ENCODE peak calls at places on chromosomes 2 and 18, in seven cellular contexts. T is AG04450; V is RWPE2; C is lung; J is CD4-positive, alpha-beta T cell; Q is fibroblast of mammary gland; B is glutamatergic neuron. O is an unnamed sample.

GRCh38 chr18:4125246-4125938 is 329.7 kb downstream of the DLGAP1 start:
- DNase-seq in T (no peak), V (no peak), C (no peak), J (no peak), Q (peak), B (peak), O (no peak)

GRCh38 chr2:183070942-183071844 is 7.4 kb upstream of the DUSP19 start:
- DNase-seq in T (no peak), V (no peak), C (no peak), J (no peak), Q (peak), B (peak), O (no peak)

GRCh38 chr2:240600451-240600961 is 14.0 kb downstream of the CAPN10 start:
- DNase-seq in T (no peak), V (peak), C (no peak), J (no peak), Q (no peak), B (peak), O (no peak)

GRCh38 chr18:36104749-36105148 is 24.4 kb downstream of the SLC39A6 start:
- DNase-seq in T (no peak), V (no peak), C (no peak), J (no peak), Q (no peak), B (no peak), O (no peak)

GRCh38 chr18:11163668-11164067 is 14.3 kb upstream of the PIEZO2 start:
- DNase-seq in T (no peak), V (no peak), C (no peak), J (no peak), Q (no peak), B (peak), O (no peak)

GRCh38 chr18:12046751-12047335 is 46.8 kb upstream of the ANKRD62 start:
- DNase-seq in T (no peak), V (peak), C (no peak), J (no peak), Q (no peak), B (no peak), O (no peak)

GRCh38 chr2:168254158-168254935 is 7.0 kb upstream of the STK39 start:
- DNase-seq in T (no peak), V (no peak), C (no peak), J (no peak), Q (no peak), B (no peak), O (no peak)

GRCh38 chr2:41928593-41928992 is 119.2 kb upstream of the PKDCC start:
- DNase-seq in T (no peak), V (no peak), C (no peak), J (no peak), Q (peak), B (no peak), O (no peak)

GRCh38 chr2:224268441-224268840 is 133.5 kb downstream of the FAM124B start:
- DNase-seq in T (peak), V (no peak), C (no peak), J (no peak), Q (peak), B (no peak), O (peak)

GRCh38 chr2:55419236-55419513 is 481 bp downstream of the CCDC88A start:
- DNase-seq in T (no peak), V (no peak), C (no peak), J (peak), Q (peak), B (no peak), O (no peak)

GRCh38 chr2:60560734-60561649 is 7.5 kb upstream of the BCL11A start:
- DNase-seq in T (no peak), V (no peak), C (no peak), J (no peak), Q (peak), B (no peak), O (no peak)

GRCh38 chr2:44952806-44953685 is 11.5 kb downstream of the SIX3 start:
- DNase-seq in T (no peak), V (no peak), C (no peak), J (no peak), Q (no peak), B (no peak), O (no peak)

GRCh38 chr2:174339571-174339966 is 4.8 kb downstream of the SP9 start:
- DNase-seq in T (no peak), V (no peak), C (no peak), J (no peak), Q (no peak), B (no peak), O (no peak)

GRCh38 chr2:207901401-207901800 is 123.9 kb downstream of the PLEKHM3 start:
- DNase-seq in T (no peak), V (no peak), C (peak), J (no peak), Q (no peak), B (no peak), O (no peak)

GRCh38 chr2:8754056-8754790 is 72.4 kb downstream of the ID2 start:
- DNase-seq in T (no peak), V (no peak), C (no peak), J (no peak), Q (peak), B (no peak), O (peak)

GRCh38 chr2:137928547-137929503 is 35.4 kb upstream of the HNMT start:
- DNase-seq in T (no peak), V (no peak), C (no peak), J (no peak), Q (peak), B (no peak), O (no peak)

GRCh38 chr2:62309465-62310091 is 113.7 kb downstream of the B3GNT2 start:
- DNase-seq in T (no peak), V (no peak), C (no peak), J (no peak), Q (no peak), B (no peak), O (no peak)

GRCh38 chr2:235498556-235499305 is 4.9 kb downstream of the AGAP1 start:
- DNase-seq in T (no peak), V (no peak), C (no peak), J (no peak), Q (peak), B (peak), O (no peak)

GRCh38 chr2:10285578-10286198 is 17.0 kb upstream of the HPCAL1 start:
- DNase-seq in T (no peak), V (no peak), C (peak), J (no peak), Q (peak), B (no peak), O (no peak)

GRCh38 chr2:71071681-71072398 is 3.4 kb downstream of the NAGK start:
- DNase-seq in T (no peak), V (no peak), C (peak), J (peak), Q (no peak), B (no peak), O (no peak)

GRCh38 chr2:35784777-35785176 is 570.8 kb upstream of the CRIM1 start:
- DNase-seq in T (no peak), V (no peak), C (no peak), J (no peak), Q (no peak), B (no peak), O (no peak)

GRCh38 chr18:56795381-56795780 is 144.2 kb downstream of the WDR7 start:
- DNase-seq in T (no peak), V (no peak), C (no peak), J (no peak), Q (peak), B (no peak), O (no peak)

GRCh38 chr18:57859314-57859713 is 56.2 kb upstream of the ATP8B1 start:
- DNase-seq in T (no peak), V (no peak), C (no peak), J (no peak), Q (peak), B (no peak), O (no peak)

GRCh38 chr18:32760391-32760790 is 12.4 kb downstream of the KLHL14 start:
- DNase-seq in T (no peak), V (no peak), C (no peak), J (no peak), Q (no peak), B (no peak), O (no peak)

DNA sequence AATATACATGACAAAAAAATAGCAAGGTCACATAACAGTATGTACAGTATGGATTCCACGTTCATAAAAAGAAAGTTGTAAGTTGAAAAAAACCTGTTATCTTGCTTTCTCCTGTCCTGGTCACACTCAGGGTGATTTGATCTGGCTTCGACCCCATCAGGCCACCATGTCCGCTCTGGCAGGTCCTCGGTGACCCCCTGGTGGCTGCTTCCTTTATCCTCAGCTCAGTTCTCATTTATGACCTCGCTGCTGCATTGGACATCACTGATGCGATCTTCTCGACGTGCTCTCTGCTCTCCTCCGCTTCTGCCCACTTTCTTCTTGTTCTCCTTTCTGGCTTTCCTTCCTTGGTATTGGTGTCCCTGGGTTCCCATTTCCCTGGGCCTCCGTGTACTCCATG is 29.7 kb downstream of the DGKD start:
- DNase-seq in T (no peak), V (no peak), C (no peak), J (no peak), Q (no peak), B (peak), O (no peak)
- TF ChIP-seq CTCF in T (peak), V (no peak), C (no peak), J (no peak), Q (no peak), B (no peak), O (peak)

GRCh38 chr18:66495844-66496243 is 108.0 kb downstream of the CDH19 start:
- DNase-seq in T (no peak), V (no peak), C (peak), J (no peak), Q (peak), B (peak), O (peak)
- TF ChIP-seq CTCF in T (no peak), V (peak), C (peak), J (no peak), Q (no peak), B (peak), O (peak)

GRCh38 chr18:79659733-79660132 is 19.9 kb upstream of the CTDP1 start:
- DNase-seq in T (no peak), V (no peak), C (no peak), J (no peak), Q (no peak), B (no peak), O (no peak)

GRCh38 chr18:79662051-79662450 is 17.6 kb upstream of the CTDP1 start:
- DNase-seq in T (no peak), V (no peak), C (no peak), J (no peak), Q (no peak), B (no peak), O (no peak)

GRCh38 chr18:79657342-79657996 is 22.1 kb upstream of the CTDP1 start:
- DNase-seq in T (no peak), V (no peak), C (no peak), J (no peak), Q (no peak), B (no peak), O (no peak)
- TF ChIP-seq CTCF in T (no peak), V (peak), C (no peak), J (no peak), Q (no peak), B (no peak), O (no peak)

GRCh38 chr18:21526463-21526862 is 74.0 kb downstream of the ESCO1 start:
- DNase-seq in T (no peak), V (no peak), C (no peak), J (no peak), Q (no peak), B (no peak), O (no peak)
- TF ChIP-seq CTCF in T (no peak), V (no peak), C (no peak), J (no peak), Q (no peak), B (no peak), O (no peak)

GRCh38 chr18:74353169-74353775 is 37.6 kb downstream of the C18orf63 start:
- DNase-seq in T (peak), V (no peak), C (peak), J (peak), Q (peak), B (peak), O (peak)
- TF ChIP-seq CTCF in T (peak), V (peak), C (peak), J (peak), Q (peak), B (peak), O (peak)

DNA sequence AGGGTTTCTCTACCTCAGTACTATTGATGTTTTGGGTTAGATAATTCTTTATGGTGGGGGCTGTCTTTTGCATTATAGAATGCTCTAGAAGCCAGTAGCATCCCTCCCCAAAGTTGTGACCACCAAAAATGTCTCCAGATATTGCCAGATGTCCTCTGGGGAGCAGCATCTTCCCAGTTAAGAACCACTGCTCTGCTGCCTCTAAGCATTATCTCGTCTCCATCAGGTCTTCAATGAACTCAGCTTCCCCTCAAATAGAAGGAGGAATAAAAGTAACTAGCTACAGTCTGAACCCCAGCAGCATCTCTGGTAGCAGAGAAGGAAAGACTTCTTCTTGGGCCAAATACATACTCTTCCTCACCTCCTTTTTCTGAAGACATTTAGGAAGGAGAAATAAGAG is 244.1 kb downstream of the AGPS start:
- DNase-seq in T (no peak), V (no peak), C (no peak), J (no peak), Q (no peak), B (no peak), O (no peak)
- TF ChIP-seq CTCF in T (no peak), V (no peak), C (no peak), J (no peak), Q (no peak), B (no peak), O (no peak)

O was measured in retinal pigment epithelial cell.